ENCODE peak calls at places on chromosome 7, in nine cellular contexts. N is anterior cingulate cortex, A is AG08395, I is HT1080, W is HT-29, Z is uterus, B is T-helper 1 cell, J is psoas muscle, X is frontal cortex. F is an unnamed sample.
A peak's percentile ranks its signal among the peaks of the same experiment; 100 is the strongest.

GRCh38 chr7:98879198-98879988 is 1.1 kb downstream of the TRRAP start:
- DNase-seq in N (no peak), A (no peak), I (peak; percentile 23), W (peak; percentile 80), Z (no peak), B (peak; percentile 86), J (no peak), X (no peak), F (peak; percentile 33)

GRCh38 chr7:46776790-46777189 is 805.1 kb downstream of the TNS3 start:
- DNase-seq in N (no peak), A (no peak), I (peak; percentile 39), W (peak; percentile 45), Z (no peak), B (no peak), J (no peak), X (no peak), F (peak; percentile 28)

GRCh38 chr7:155365146-155365874 is 67.6 kb downstream of the INSIG1 start:
- DNase-seq in N (no peak), A (no peak), I (no peak), W (no peak), Z (no peak), B (no peak), J (peak; percentile 14), X (no peak), F (no peak)

GRCh38 chr7:87628780-87629569 is 777 bp downstream of the RUNDC3B start:
- DNase-seq in N (peak; percentile 40), A (no peak), I (no peak), W (no peak), Z (peak; percentile 19), B (peak; percentile 1), J (peak; percentile 57), X (no peak), F (peak; percentile 32)

GRCh38 chr7:5423272-5423843 is at the start of gene TNRC18:
- DNase-seq in N (peak; percentile 77), A (no peak), I (no peak), W (no peak), Z (peak; percentile 58), B (no peak), J (peak; percentile 76), X (peak; percentile 62), F (peak; percentile 63)

GRCh38 chr7:22110881-22111280 is 165.2 kb upstream of the CDCA7L start:
- DNase-seq in N (no peak), A (no peak), I (no peak), W (no peak), Z (no peak), B (no peak), J (no peak), X (no peak), F (no peak)

GRCh38 chr7:45624392-45624760 is 50.2 kb downstream of the ADCY1 start:
- DNase-seq in N (no peak), A (no peak), I (no peak), W (no peak), Z (no peak), B (no peak), J (no peak), X (no peak), F (no peak)

GRCh38 chr7:151692721-151693120 is 173.0 kb upstream of the RHEB start:
- DNase-seq in N (no peak), A (no peak), I (no peak), W (no peak), Z (no peak), B (no peak), J (peak; percentile 19), X (no peak), F (no peak)

GRCh38 chr7:5248201-5248885 is 34.4 kb upstream of the SLC29A4 start:
- DNase-seq in N (no peak), A (no peak), I (no peak), W (no peak), Z (peak; percentile 71), B (no peak), J (peak; percentile 73), X (no peak), F (no peak)

GRCh38 chr7:95365151-95365550 is 31.0 kb downstream of the PON3 start:
- DNase-seq in N (no peak), A (no peak), I (peak; percentile 86), W (no peak), Z (no peak), B (no peak), J (no peak), X (no peak), F (no peak)

GRCh38 chr7:75945297-75946168 is 30.6 kb downstream of the POR start:
- DNase-seq in N (no peak), A (no peak), I (peak; percentile 32), W (peak; percentile 64), Z (no peak), B (peak; percentile 32), J (peak; percentile 37), X (no peak), F (peak; percentile 29)

GRCh38 chr7:143181349-143181748 is 1.9 kb upstream of the TAS2R39 start:
- DNase-seq in N (no peak), A (no peak), I (no peak), W (no peak), Z (no peak), B (no peak), J (no peak), X (no peak), F (no peak)

GRCh38 chr7:93226310-93226709 is at the start of gene HEPACAM2:
- DNase-seq in N (no peak), A (no peak), I (no peak), W (no peak), Z (no peak), B (no peak), J (no peak), X (no peak), F (no peak)

GRCh38 chr7:137944168-137944567 is 57.7 kb downstream of the CREB3L2 start:
- DNase-seq in N (no peak), A (no peak), I (no peak), W (no peak), Z (no peak), B (no peak), J (no peak), X (no peak), F (no peak)

GRCh38 chr7:105691029-105691691 is 109.9 kb upstream of the EFCAB10 start:
- DNase-seq in N (no peak), A (peak; percentile 64), I (peak; percentile 20), W (no peak), Z (peak; percentile 27), B (peak; percentile 83), J (no peak), X (no peak), F (no peak)

GRCh38 chr7:44222776-44223261 is 22.0 kb downstream of the YKT6 start:
- DNase-seq in N (no peak), A (no peak), I (no peak), W (no peak), Z (no peak), B (no peak), J (peak; percentile 19), X (no peak), F (no peak)

GRCh38 chr7:44158060-44158872 is 17.1 kb upstream of the MYL7 start:
- DNase-seq in N (no peak), A (no peak), I (no peak), W (no peak), Z (no peak), B (no peak), J (no peak), X (no peak), F (no peak)

GRCh38 chr7:30642789-30643188 is 39.5 kb downstream of the CRHR2 start:
- DNase-seq in N (no peak), A (no peak), I (no peak), W (no peak), Z (no peak), B (no peak), J (no peak), X (no peak), F (no peak)

GRCh38 chr7:124765401-124766352 is at the start of gene GPR37:
- DNase-seq in N (peak; percentile 85), A (peak; percentile 93), I (peak; percentile 74), W (peak; percentile 92), Z (peak; percentile 30), B (peak; percentile 22), J (peak; percentile 73), X (peak; percentile 87), F (peak; percentile 85)

GRCh38 chr7:155119801-155120382 is 49.8 kb downstream of the HTR5A start:
- DNase-seq in N (no peak), A (no peak), I (peak; percentile 43), W (no peak), Z (no peak), B (no peak), J (no peak), X (no peak), F (no peak)

GRCh38 chr7:47277321-47277781 is 304.6 kb downstream of the TNS3 start:
- DNase-seq in N (no peak), A (no peak), I (no peak), W (no peak), Z (no peak), B (no peak), J (no peak), X (no peak), F (no peak)

GRCh38 chr7:81234896-81235295 is 316.0 kb upstream of the SEMA3C start:
- DNase-seq in N (no peak), A (no peak), I (no peak), W (no peak), Z (no peak), B (no peak), J (no peak), X (no peak), F (no peak)

GRCh38 chr7:89054364-89054763 is 258.8 kb upstream of the TEX47 start:
- DNase-seq in N (no peak), A (no peak), I (no peak), W (no peak), Z (no peak), B (no peak), J (no peak), X (no peak), F (no peak)

GRCh38 chr7:43700059-43700501 is 29.2 kb downstream of the COA1 start:
- DNase-seq in N (no peak), A (peak; percentile 43), I (peak; percentile 67), W (peak; percentile 63), Z (no peak), B (peak; percentile 66), J (no peak), X (peak; percentile 15), F (no peak)

GRCh38 chr7:2893411-2893861 is 49.3 kb upstream of the GNA12 start:
- DNase-seq in N (no peak), A (no peak), I (no peak), W (no peak), Z (no peak), B (peak; percentile 23), J (no peak), X (no peak), F (no peak)

GRCh38 chr7:143931739-143932138 is 3.3 kb upstream of the OR2F2 start:
- DNase-seq in N (no peak), A (peak; percentile 13), I (no peak), W (no peak), Z (no peak), B (peak; percentile 30), J (no peak), X (no peak), F (no peak)

GRCh38 chr7:92824901-92825480 is 11.4 kb downstream of the CDK6 start:
- DNase-seq in N (no peak), A (no peak), I (no peak), W (no peak), Z (no peak), B (no peak), J (no peak), X (no peak), F (no peak)

GRCh38 chr7:103981003-103981423 is 8.4 kb downstream of the RELN start:
- DNase-seq in N (no peak), A (no peak), I (no peak), W (no peak), Z (no peak), B (no peak), J (no peak), X (no peak), F (no peak)

GRCh38 chr7:147981072-147981813 is 609.3 kb upstream of the C7orf33 start:
- DNase-seq in N (no peak), A (no peak), I (no peak), W (no peak), Z (no peak), B (peak; percentile 72), J (no peak), X (no peak), F (no peak)

GRCh38 chr7:156956733-156957132 is 7.2 kb downstream of the NOM1 start:
- DNase-seq in N (no peak), A (no peak), I (no peak), W (no peak), Z (no peak), B (no peak), J (no peak), X (no peak), F (no peak)

GRCh38 chr7:92158660-92159575 is 20.0 kb downstream of the LRRD1 start:
- DNase-seq in N (no peak), A (peak; percentile 92), I (peak; percentile 66), W (no peak), Z (no peak), B (no peak), J (no peak), X (no peak), F (no peak)

F was measured in Calu3.